ENCODE peak calls at places on chromosome 19, in seven cellular contexts. U, J, N, V, H, O and D are unnamed samples.

GRCh38 chr19:47309038-47309437 is 623 bp upstream of the C5AR1 start:
- DNase-seq in H (no peak), O (peak), J (no peak), V (peak), N (no peak), U (no peak), D (no peak)

GRCh38 chr19:2269244-2270156 is 12.5 kb downstream of the PEAK3 start:
- DNase-seq in O (peak), H (peak), V (peak), N (peak), U (peak), J (peak), D (peak)

GRCh38 chr19:2800506-2800905 is 15.2 kb downstream of the THOP1 start:
- DNase-seq in N (no peak), J (no peak), O (no peak), U (no peak), H (peak), V (no peak), D (no peak)

GRCh38 chr19:30450101-30450500 is 77.9 kb downstream of the ZNF536 start:
- DNase-seq in V (no peak), N (peak), U (no peak), O (no peak), J (no peak), H (peak), D (peak)

GRCh38 chr19:2455481-2456300 is 1.1 kb downstream of the LMNB2 start:
- DNase-seq in N (no peak), H (no peak), V (no peak), O (peak), U (peak), J (peak), D (peak)

GRCh38 chr19:46852830-46853229 is 2.2 kb upstream of the AP2S1 start:
- DNase-seq in H (no peak), V (no peak), J (no peak), O (no peak), U (no peak), N (no peak), D (no peak)

GRCh38 chr19:1112254-1113208 is 8.7 kb downstream of the GPX4 start:
- DNase-seq in V (peak), N (peak), H (no peak), J (no peak), U (peak), O (no peak), D (no peak)

GRCh38 chr19:55546822-55547614 is 1.7 kb upstream of the SBK3 start:
- DNase-seq in V (peak), N (no peak), H (peak), U (peak), O (peak), J (no peak), D (no peak)

GRCh38 chr19:41701401-41702075 is 6.9 kb upstream of the CEACAM5 start:
- DNase-seq in V (no peak), J (no peak), U (peak), H (no peak), N (no peak), O (no peak), D (no peak)

GRCh38 chr19:14167594-14168138 is 31.3 kb upstream of the ASF1B start:
- DNase-seq in U (no peak), O (no peak), N (no peak), V (no peak), J (peak), H (peak), D (no peak)

GRCh38 chr19:38676023-38676877 is 28.8 kb downstream of the ACTN4 start:
- DNase-seq in O (peak), J (no peak), N (no peak), V (peak), U (peak), H (peak), D (no peak)

GRCh38 chr19:21422244-21422643 is 25.3 kb downstream of the ZNF493 start:
- DNase-seq in O (no peak), H (no peak), V (no peak), J (no peak), N (no peak), U (no peak), D (no peak)

GRCh38 chr19:38190061-38190460 is 34.0 kb downstream of the DPF1 start:
- DNase-seq in N (no peak), J (no peak), U (peak), H (no peak), V (peak), O (no peak), D (no peak)

GRCh38 chr19:35983177-35983576 is 11.8 kb upstream of the SDHAF1 start:
- DNase-seq in N (no peak), J (no peak), O (no peak), V (no peak), H (no peak), U (no peak), D (no peak)
- H3K4me3 ChIP-seq in N (no peak), J (no peak), O (no peak), V (no peak), H (no peak), U (no peak), D (no peak)

GRCh38 chr19:36377541-36378178 is 1.3 kb downstream of the ZFP14 start:
- DNase-seq in U (no peak), O (no peak), J (no peak), V (no peak), H (no peak), N (no peak), D (no peak)
- H3K4me3 ChIP-seq in U (no peak), O (peak), J (no peak), V (peak), H (peak), N (no peak), D (peak)

DNA sequence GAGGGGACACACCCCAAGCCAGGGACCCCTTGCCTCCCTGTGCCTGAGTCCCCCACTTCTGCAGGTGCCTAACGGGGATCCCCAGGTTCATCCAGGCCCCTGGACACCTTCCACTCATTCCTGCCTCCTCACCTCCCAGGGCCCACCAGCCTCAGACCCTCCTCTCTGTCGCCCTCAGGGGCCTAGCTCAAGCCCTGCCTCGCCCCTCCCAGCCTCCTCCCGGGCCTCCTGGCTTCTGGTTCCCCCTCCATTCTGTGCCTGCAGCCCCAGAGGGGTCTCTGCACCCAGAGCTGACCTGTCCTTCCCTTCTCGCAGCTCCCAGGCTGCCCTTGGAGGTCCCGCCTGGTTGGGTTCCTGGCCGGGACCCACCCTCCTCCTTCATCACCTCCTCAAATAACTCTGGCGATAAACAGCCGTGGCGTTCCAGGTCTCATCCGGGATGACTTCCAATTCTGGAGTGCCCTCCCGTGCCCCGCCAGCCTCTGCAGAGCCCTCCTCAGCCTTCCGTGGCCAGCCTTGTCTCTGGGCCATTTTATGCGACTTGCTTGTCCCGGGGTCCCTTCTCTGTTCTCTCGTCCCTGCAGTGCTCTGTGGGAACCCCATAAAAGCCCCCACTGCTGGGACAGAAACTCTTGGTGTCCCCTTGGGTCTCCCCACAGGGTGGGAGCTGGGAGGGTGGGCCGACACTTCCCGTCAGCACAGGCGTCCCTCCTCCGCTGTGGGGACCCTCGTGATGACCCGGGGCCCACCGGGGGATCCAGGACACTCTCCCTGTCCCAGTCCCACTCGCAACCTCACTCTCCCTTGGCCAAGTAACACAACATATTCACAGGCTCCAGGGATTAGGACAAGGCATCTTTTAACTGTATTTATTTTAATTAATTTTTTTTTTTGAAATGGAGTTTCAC is 9.2 kb downstream of the JOSD2 start:
- DNase-seq in V (no peak), N (no peak), J (no peak), H (peak), U (no peak), O (no peak), D (no peak)
- H3K4me3 ChIP-seq in V (no peak), N (no peak), J (no peak), H (peak), U (no peak), O (no peak), D (no peak)

DNA sequence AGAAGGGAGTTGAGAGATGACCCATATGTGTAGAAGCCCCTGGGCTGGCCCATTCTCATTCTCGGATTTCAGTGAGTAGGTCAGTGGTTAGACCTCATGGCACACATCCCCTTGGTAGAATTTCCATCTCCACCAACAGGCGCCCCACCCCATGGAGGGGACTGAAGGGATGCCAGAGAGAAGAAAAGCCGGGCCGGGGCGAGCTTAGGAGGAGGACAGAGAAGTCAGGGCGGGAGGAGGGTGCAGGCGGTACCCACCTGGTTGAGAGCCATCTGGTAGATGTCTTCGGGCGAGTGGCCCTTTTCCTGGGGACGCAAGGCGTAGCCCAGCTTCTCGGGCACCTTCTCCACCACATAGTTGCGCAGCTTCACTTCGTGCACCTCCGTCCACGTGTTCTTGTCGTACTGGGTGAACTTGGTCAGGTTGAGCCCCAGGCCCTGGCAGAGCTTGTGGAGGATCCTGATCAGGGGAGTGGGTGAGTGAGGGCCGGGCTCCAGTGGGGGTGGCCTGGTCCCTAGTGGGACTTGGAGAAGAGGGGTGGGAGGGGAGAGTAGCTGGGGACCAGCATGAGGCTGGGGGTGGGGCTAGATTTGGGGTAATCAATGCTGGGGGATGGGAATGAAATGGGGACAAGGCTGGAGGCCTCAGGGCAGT is 2.5 kb downstream of the IL4I1 start:
- DNase-seq in U (no peak), H (no peak), J (no peak), O (no peak), V (no peak), N (no peak), D (no peak)
- H3K4me3 ChIP-seq in U (no peak), H (no peak), J (no peak), O (no peak), V (no peak), N (no peak), D (no peak)

GRCh38 chr19:7953060-7953459 is 9.6 kb upstream of the TIMM44 start:
- DNase-seq in U (no peak), V (peak), N (peak), H (no peak), J (no peak), O (peak), D (no peak)
- H3K4me3 ChIP-seq in U (no peak), V (no peak), N (no peak), H (no peak), J (no peak), O (no peak), D (no peak)

DNA sequence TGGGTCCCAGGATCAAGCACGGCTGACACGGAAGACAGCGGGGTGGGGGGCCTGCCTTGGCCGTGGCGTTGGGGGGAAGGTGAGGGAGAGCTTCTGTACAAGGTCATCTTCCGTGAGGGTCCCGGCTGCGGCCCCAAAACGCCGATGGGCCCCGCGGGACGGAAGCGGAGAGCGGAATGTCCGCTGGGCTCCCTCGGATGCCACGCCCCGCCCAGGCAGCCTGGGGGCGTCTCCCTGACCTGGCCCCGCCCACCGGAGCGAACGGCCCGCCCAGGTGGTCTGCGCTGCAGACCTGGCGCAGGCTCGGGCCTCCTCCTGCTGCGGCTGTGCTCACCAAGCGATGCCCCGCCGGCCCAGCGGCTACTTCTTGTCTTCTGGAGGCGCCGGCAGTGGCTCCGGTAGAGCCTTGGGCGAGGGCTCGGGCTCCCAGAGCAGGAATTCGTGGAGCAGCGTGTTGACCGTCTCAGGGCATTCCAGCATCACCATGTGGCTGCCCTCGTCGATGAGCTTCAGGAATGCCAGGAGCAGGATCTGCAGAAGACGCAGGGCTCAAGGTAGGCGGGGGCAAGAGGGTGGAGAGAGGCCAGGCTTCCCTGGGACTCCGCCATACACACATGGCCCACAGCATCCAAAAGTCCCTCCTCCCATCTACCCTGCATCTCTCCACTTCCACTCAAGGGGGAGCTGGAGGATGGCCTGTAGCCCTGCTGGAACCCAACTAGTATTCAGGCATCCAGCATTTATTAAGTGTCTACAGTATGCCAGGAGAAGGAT is 10.7 kb downstream of the ABHD8 start:
- DNase-seq in V (peak), H (peak), U (peak), J (peak), N (peak), O (peak), D (peak)
- H3K4me3 ChIP-seq in V (peak), H (peak), U (peak), J (peak), N (peak), O (peak), D (peak)

DNA sequence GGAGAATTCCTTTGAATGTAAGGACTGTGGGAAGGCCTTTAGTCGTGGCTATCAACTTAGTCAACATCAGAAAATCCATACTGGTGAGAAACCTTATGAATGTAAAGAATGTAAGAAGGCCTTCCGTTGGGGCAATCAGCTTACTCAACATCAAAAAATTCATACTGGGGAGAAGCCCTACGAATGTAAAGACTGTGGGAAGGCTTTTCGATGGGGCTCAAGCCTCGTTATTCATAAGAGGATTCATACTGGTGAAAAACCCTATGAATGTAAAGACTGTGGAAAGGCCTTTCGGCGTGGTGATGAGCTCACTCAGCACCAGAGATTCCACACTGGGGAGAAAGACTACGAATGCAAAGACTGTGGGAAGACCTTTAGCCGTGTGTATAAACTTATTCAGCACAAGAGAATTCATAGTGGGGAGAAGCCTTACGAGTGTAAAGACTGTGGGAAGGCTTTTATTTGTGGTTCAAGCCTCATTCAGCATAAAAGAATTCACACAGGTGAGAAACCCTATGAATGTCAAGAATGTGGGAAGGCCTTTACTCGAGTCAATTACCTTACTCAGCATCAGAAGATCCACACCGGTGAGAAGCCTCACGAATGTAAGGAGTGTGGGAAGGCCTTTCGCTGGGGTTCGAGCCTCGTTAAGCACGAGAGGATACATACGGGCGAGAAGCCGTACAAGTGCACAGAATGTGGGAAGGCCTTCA is 39.2 kb downstream of the ZNF331 start:
- DNase-seq in O (no peak), U (no peak), V (no peak), J (no peak), N (no peak), H (no peak), D (no peak)
- H3K4me3 ChIP-seq in O (no peak), U (no peak), V (no peak), J (peak), N (peak), H (no peak), D (no peak)

DNA sequence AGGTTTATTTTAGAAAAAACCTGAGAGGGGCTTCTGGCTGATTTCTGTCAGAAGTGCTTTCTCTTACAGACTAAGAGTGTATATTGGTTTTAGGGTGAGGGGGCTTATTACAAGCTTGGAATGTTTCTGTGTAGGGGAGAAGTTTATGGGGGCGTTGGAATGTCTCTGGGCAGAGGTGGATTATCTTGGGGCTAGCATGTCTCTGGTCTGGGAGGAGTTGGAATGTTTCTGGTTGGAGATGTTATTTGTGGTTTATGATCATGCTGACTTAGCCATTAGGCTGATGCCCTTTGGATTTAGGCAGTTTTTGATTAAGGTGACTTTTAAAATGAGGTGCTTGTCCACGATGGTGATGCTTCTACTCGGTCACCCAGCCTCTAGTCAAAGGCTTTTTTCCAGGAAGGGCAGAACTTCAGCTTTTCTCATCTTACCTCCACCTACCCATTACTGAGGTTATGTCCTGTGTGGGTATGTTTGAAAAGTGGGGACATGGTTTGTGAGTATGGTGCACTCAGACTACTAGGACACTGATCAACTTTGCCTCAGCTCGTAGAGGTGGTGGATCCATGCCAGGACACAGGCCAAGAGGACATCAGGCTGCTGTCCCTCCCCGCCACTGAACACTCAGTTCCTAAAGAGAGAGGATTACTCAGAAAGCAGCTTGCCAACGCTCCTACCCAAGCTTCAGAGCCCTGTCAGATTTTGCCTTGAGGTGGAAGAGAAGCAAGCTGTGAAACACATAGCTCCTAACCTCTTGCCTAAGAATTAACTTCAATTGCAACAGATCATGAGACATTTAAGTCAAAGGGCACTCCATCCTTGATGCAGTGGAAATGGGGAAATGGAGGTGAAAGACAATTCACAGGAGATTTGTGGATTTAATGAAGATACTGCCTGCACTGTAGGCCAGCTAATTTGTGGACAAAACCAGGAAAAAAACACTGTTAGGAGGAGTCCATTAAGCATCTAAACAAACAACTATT is 63.6 kb downstream of the ZNF44 start:
- DNase-seq in V (peak), J (no peak), O (no peak), N (no peak), U (no peak), H (peak), D (no peak)
- H3K4me3 ChIP-seq in V (no peak), J (no peak), O (no peak), N (no peak), U (no peak), H (no peak), D (no peak)

GRCh38 chr19:9013988-9014387 is 3.8 kb upstream of the MUC16 start:
- DNase-seq in J (no peak), H (no peak), O (no peak), V (no peak), N (no peak), U (no peak), D (no peak)
- H3K4me3 ChIP-seq in J (no peak), H (no peak), O (no peak), V (no peak), N (no peak), U (no peak), D (no peak)